ENCODE peak calls at places on chromosome 22, in seven cellular contexts. E is IMR-90, V is H9, B is mesenchymal stem cell, X is mesendoderm, N is H1, Y is trophoblast cell. J is an unnamed sample.

GRCh38 chr22:50227588-50228215 is 17.1 kb downstream of the TUBGCP6 start:
- DNase-seq in E (no peak), V (no peak), B (no peak), X (no peak), N (no peak), Y (no peak), J (no peak)

GRCh38 chr22:42190274-42190673 is 59.7 kb upstream of the CYP2D6 start:
- DNase-seq in E (no peak), V (no peak), B (no peak), X (peak; percentile 31), N (no peak), Y (peak; percentile 68), J (no peak)

GRCh38 chr22:27754247-27754887 is 47.2 kb downstream of the MN1 start:
- DNase-seq in E (no peak), V (no peak), B (no peak), X (no peak), N (no peak), Y (no peak), J (no peak)

GRCh38 chr22:19955241-19956128 is 13.9 kb upstream of the TXNRD2 start:
- DNase-seq in E (no peak), V (no peak), B (no peak), X (no peak), N (no peak), Y (no peak), J (no peak)

GRCh38 chr22:35539910-35540599 is 576 bp upstream of the RASD2 start:
- DNase-seq in E (peak; percentile 22), V (no peak), B (peak; percentile 43), X (peak; percentile 44), N (peak; percentile 74), Y (peak; percentile 14), J (peak; percentile 52)

GRCh38 chr22:32589007-32589406 is 114.4 kb downstream of the FBXO7 start:
- DNase-seq in E (peak; percentile 11), V (no peak), B (peak; percentile 58), X (no peak), N (no peak), Y (no peak), J (no peak)

GRCh38 chr22:37187552-37187890 is 526 bp downstream of the C1QTNF6 start:
- DNase-seq in E (peak; percentile 37), V (no peak), B (peak; percentile 78), X (peak; percentile 45), N (no peak), Y (no peak), J (no peak)

GRCh38 chr22:46985507-46985882 is 223.0 kb downstream of the TBC1D22A start:
- DNase-seq in E (no peak), V (no peak), B (peak; percentile 2), X (no peak), N (no peak), Y (no peak), J (no peak)

GRCh38 chr22:36922097-36922608 is 8.7 kb downstream of the CSF2RB start:
- DNase-seq in E (no peak), V (peak; percentile 59), B (no peak), X (peak; percentile 54), N (no peak), Y (peak; percentile 89), J (no peak)

GRCh38 chr22:27488456-27489224 is 312.9 kb downstream of the MN1 start:
- DNase-seq in E (no peak), V (no peak), B (no peak), X (no peak), N (no peak), Y (no peak), J (no peak)

GRCh38 chr22:19232620-19233019 is 54.1 kb upstream of the SLC25A1 start:
- DNase-seq in E (no peak), V (no peak), B (no peak), X (no peak), N (no peak), Y (no peak), J (no peak)

GRCh38 chr22:46455453-46455852 is 82.0 kb downstream of the CELSR1 start:
- DNase-seq in E (no peak), V (no peak), B (no peak), X (no peak), N (no peak), Y (no peak), J (no peak)

GRCh38 chr22:26494506-26494905 is 10.8 kb downstream of the SRRD start:
- DNase-seq in E (no peak), V (no peak), B (no peak), X (no peak), N (no peak), Y (no peak), J (no peak)

DNA sequence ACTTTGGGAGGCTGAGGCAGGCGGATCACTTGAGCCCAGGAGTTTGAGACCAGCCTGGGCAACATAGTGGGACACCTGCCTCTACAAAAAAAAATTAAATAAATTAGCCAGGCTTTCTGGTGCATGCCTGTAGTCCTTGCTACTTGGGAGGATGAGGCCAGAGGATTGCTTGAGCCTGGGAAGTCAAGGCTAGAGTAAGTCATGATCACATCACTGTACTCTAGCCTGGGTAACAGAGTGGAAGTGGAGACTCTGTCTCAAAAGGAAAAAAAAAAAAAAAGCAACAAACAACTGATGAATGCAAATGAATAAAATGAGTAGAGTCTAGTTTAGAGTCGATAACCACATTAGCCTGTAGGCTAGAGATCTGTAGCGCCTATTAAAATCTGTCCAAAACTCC is 3.9 kb upstream of the BCL2L13 start:
- DNase-seq in E (no peak), V (no peak), B (peak; percentile 81), X (no peak), N (no peak), Y (no peak), J (no peak)
- H3K23ac ChIP-seq in E (no peak overlapping the region), V (no peak overlapping the region), B (no peak overlapping the region), X (no peak overlapping the region), N (no peak overlapping the region), Y (no peak overlapping the region), J (no peak overlapping the region)

DNA sequence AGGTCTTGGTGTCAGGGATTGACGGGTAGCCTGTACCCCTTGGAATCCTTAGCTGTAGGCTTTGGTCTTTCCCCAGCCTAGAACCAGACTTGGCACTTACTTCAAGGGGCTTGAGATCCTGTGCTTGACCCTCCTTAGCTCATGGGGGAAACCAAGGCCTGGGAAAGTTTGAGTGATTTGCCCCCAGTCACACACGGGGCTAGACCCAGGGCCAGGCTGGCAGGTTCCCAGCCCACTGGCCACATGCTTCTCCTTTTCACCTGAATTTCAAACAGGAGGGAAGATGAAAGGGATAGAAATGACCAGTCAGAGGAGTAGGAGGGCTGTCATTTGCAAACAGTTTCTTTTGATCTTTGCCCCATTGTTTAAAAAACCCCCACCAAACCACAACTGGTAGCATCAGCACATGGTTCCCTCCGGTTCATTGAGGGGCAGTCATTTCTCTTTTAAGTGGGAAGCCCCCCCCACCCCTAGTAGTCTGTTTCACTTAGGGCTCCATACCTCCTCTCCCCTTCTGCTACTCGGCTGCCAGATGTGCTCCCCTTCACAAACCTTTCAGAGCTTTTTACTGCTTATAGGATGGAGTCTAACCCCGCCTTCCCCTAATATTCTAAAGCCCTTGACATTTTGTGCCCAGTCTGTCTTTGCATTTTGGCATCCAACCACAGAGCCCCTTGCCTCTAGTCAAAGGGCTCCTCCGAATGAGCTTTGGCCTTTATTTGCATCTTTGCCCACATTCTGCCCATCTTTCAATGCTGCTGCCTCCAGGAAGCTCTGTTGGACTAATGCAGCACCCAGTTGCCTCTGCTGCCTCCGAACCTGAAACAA is 37.6 kb downstream of the ZNRF3 start:
- DNase-seq in E (no peak), V (no peak), B (no peak), X (no peak), N (no peak), Y (no peak), J (no peak)
- H3K4me1 ChIP-seq in E (peaks cover 3% of the 10 kb centered on the region), V (peaks cover 13% of the 10 kb centered on the region), B (peaks cover 23% of the 10 kb centered on the region), X (peaks cover 25% of the 10 kb centered on the region), N (peaks cover 15% of the 10 kb centered on the region), Y (peaks cover 25% of the 10 kb centered on the region), J (peaks cover 34% of the 10 kb centered on the region)

GRCh38 chr22:44970291-44970690 is 39.5 kb downstream of the PHF21B start:
- DNase-seq in E (no peak), V (no peak), B (no peak), X (no peak), N (no peak), Y (no peak), J (no peak)

GRCh38 chr22:44972363-44973083 is 37.3 kb downstream of the PHF21B start:
- DNase-seq in E (peak; percentile 3), V (no peak), B (no peak), X (no peak), N (no peak), Y (no peak), J (no peak)

GRCh38 chr22:44968736-44969135 is 41.1 kb downstream of the PHF21B start:
- DNase-seq in E (no peak), V (no peak), B (no peak), X (peak; percentile 36), N (no peak), Y (no peak), J (no peak)

GRCh38 chr22:44971651-44972362 is 38.0 kb downstream of the PHF21B start:
- DNase-seq in E (no peak), V (no peak), B (no peak), X (no peak), N (no peak), Y (peak; percentile 86), J (no peak)

GRCh38 chr22:44969817-44970216 is 40.0 kb downstream of the PHF21B start:
- DNase-seq in E (no peak), V (no peak), B (no peak), X (no peak), N (no peak), Y (no peak), J (no peak)
- H3K23ac ChIP-seq in E (no peak overlapping the region), V (no peak overlapping the region), B (no peak overlapping the region), X (no peak overlapping the region), N (no peak overlapping the region), Y (no peak overlapping the region), J (no peak overlapping the region)

GRCh38 chr22:38710866-38711265 is 5.1 kb downstream of the GTPBP1 start:
- DNase-seq in E (no peak), V (no peak), B (no peak), X (no peak), N (no peak), Y (no peak), J (no peak)
- H3K4me1 ChIP-seq in E (peaks cover 5% of the 10 kb centered on the region), V (peaks cover 14% of the 10 kb centered on the region), B (peaks cover 15% of the 10 kb centered on the region), X (peaks cover 37% of the 10 kb centered on the region), N (peaks cover 8% of the 10 kb centered on the region), Y (peaks cover 3% of the 10 kb centered on the region), J (peaks cover 11% of the 10 kb centered on the region)

GRCh38 chr22:45227645-45228400 is 12.9 kb downstream of the KIAA0930 start:
- DNase-seq in E (no peak), V (peak; percentile 28), B (no peak), X (no peak), N (no peak), Y (no peak), J (no peak)

GRCh38 chr22:45229181-45229580 is 11.5 kb downstream of the KIAA0930 start:
- DNase-seq in E (no peak), V (peak; percentile 27), B (no peak), X (no peak), N (no peak), Y (no peak), J (no peak)

GRCh38 chr22:45226681-45227186 is 14.0 kb downstream of the KIAA0930 start:
- DNase-seq in E (no peak), V (peak; percentile 18), B (no peak), X (no peak), N (no peak), Y (no peak), J (no peak)

GRCh38 chr22:45230026-45230845 is 10.5 kb downstream of the KIAA0930 start:
- DNase-seq in E (no peak), V (no peak), B (no peak), X (no peak), N (no peak), Y (no peak), J (no peak)

DNA sequence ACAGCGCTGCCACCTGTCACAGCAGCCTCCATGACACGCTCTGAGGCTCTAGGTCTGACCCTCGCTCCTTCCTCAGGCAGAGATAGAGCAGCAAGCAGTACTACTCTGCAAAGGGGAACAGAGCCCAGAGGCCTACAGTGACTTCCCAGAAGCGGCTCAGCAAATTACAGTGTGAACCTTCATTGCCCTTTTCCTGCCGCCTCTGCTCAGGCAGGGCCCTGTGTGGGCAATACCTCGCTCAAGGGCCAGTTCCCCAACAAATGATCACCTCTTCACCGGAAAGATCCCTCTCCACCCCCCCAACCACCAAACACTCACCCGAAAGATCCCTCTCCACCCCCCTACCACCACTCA is 12.3 kb downstream of the KIAA0930 start:
- DNase-seq in E (no peak), V (peak; percentile 23), B (no peak), X (no peak), N (no peak), Y (no peak), J (no peak)
- H3K23ac ChIP-seq in E (no peak overlapping the region), V (no peak overlapping the region), B (no peak overlapping the region), X (no peak overlapping the region), N (no peak overlapping the region), Y (no peak overlapping the region), J (no peak overlapping the region)